ENCODE peak calls at places on chromosomes 2 and 18, in seven cellular contexts. One of them, this sample, is unnamed.

GRCh38 chr2:9112079-9112721 is 94.4 kb upstream of the ASAP2 start:
- DNase-seq in naive thymus-derived CD4-positive, alpha-beta T cell: no peak
- DNase-seq in H1: no peak
- DNase-seq in heart left ventricle: no peak
- DNase-seq in ovary: peak; percentile 81
- DNase-seq in GM23248: peak; percentile 97
- DNase-seq in sigmoid colon: peak; percentile 84
- DNase-seq in this sample: peak; percentile 97

GRCh38 chr2:234044157-234044556 is 6.3 kb upstream of the SPP2 start:
- DNase-seq in naive thymus-derived CD4-positive, alpha-beta T cell: no peak
- DNase-seq in H1: no peak
- DNase-seq in heart left ventricle: no peak
- DNase-seq in ovary: no peak
- DNase-seq in GM23248: peak; percentile 75
- DNase-seq in sigmoid colon: no peak
- DNase-seq in this sample: no peak

GRCh38 chr2:158315803-158316413 is 140.6 kb downstream of the CCDC148 start:
- DNase-seq in naive thymus-derived CD4-positive, alpha-beta T cell: no peak
- DNase-seq in H1: no peak
- DNase-seq in heart left ventricle: no peak
- DNase-seq in ovary: no peak
- DNase-seq in GM23248: no peak
- DNase-seq in sigmoid colon: no peak
- DNase-seq in this sample: no peak

GRCh38 chr2:129273266-129274037 is 706.0 kb upstream of the RAB6C start:
- DNase-seq in naive thymus-derived CD4-positive, alpha-beta T cell: no peak
- DNase-seq in H1: no peak
- DNase-seq in heart left ventricle: no peak
- DNase-seq in ovary: no peak
- DNase-seq in GM23248: no peak
- DNase-seq in sigmoid colon: no peak
- DNase-seq in this sample: no peak

GRCh38 chr2:208609166-208609804 is 202.7 kb downstream of the PTH2R start:
- DNase-seq in naive thymus-derived CD4-positive, alpha-beta T cell: no peak
- DNase-seq in H1: no peak
- DNase-seq in heart left ventricle: no peak
- DNase-seq in ovary: no peak
- DNase-seq in GM23248: no peak
- DNase-seq in sigmoid colon: no peak
- DNase-seq in this sample: no peak

GRCh38 chr2:116511426-116511825 is 1303.1 kb upstream of the DDX18 start:
- DNase-seq in naive thymus-derived CD4-positive, alpha-beta T cell: no peak
- DNase-seq in H1: no peak
- DNase-seq in heart left ventricle: no peak
- DNase-seq in ovary: no peak
- DNase-seq in GM23248: no peak
- DNase-seq in sigmoid colon: no peak
- DNase-seq in this sample: peak; percentile 12

GRCh38 chr2:60550151-60550983 is 3.1 kb downstream of the BCL11A start:
- DNase-seq in naive thymus-derived CD4-positive, alpha-beta T cell: peak; percentile 48
- DNase-seq in H1: no peak
- DNase-seq in heart left ventricle: peak; percentile 79
- DNase-seq in ovary: peak; percentile 50
- DNase-seq in GM23248: peak; percentile 94
- DNase-seq in sigmoid colon: peak; percentile 89
- DNase-seq in this sample: peak; percentile 57

GRCh38 chr2:8511868-8512612 is 169.8 kb upstream of the ID2 start:
- DNase-seq in naive thymus-derived CD4-positive, alpha-beta T cell: no peak
- DNase-seq in H1: no peak
- DNase-seq in heart left ventricle: no peak
- DNase-seq in ovary: no peak
- DNase-seq in GM23248: peak; percentile 89
- DNase-seq in sigmoid colon: no peak
- DNase-seq in this sample: peak; percentile 24

GRCh38 chr2:128714285-128714684 is 395.6 kb upstream of the HS6ST1 start:
- DNase-seq in naive thymus-derived CD4-positive, alpha-beta T cell: no peak
- DNase-seq in H1: no peak
- DNase-seq in heart left ventricle: no peak
- DNase-seq in ovary: no peak
- DNase-seq in GM23248: no peak
- DNase-seq in sigmoid colon: no peak
- DNase-seq in this sample: no peak

GRCh38 chr18:5031216-5031615 is 165.8 kb downstream of the AKAIN1 start:
- DNase-seq in naive thymus-derived CD4-positive, alpha-beta T cell: no peak
- DNase-seq in H1: no peak
- DNase-seq in heart left ventricle: no peak
- DNase-seq in ovary: no peak
- DNase-seq in GM23248: no peak
- DNase-seq in sigmoid colon: no peak
- DNase-seq in this sample: no peak

GRCh38 chr2:1767939-1768691 is 23.8 kb upstream of the PXDN start:
- DNase-seq in naive thymus-derived CD4-positive, alpha-beta T cell: no peak
- DNase-seq in H1: no peak
- DNase-seq in heart left ventricle: no peak
- DNase-seq in ovary: no peak
- DNase-seq in GM23248: no peak
- DNase-seq in sigmoid colon: no peak
- DNase-seq in this sample: no peak

GRCh38 chr18:78814321-78814720 is 165.3 kb upstream of the SALL3 start:
- DNase-seq in naive thymus-derived CD4-positive, alpha-beta T cell: no peak
- DNase-seq in H1: peak; percentile 7
- DNase-seq in heart left ventricle: no peak
- DNase-seq in ovary: no peak
- DNase-seq in GM23248: no peak
- DNase-seq in sigmoid colon: no peak
- DNase-seq in this sample: no peak

GRCh38 chr2:54457326-54458023 is 1.3 kb downstream of the SPTBN1 start:
- DNase-seq in naive thymus-derived CD4-positive, alpha-beta T cell: no peak
- DNase-seq in H1: no peak
- DNase-seq in heart left ventricle: peak; percentile 59
- DNase-seq in ovary: peak; percentile 40
- DNase-seq in GM23248: peak; percentile 67
- DNase-seq in sigmoid colon: peak; percentile 77
- DNase-seq in this sample: peak; percentile 59

GRCh38 chr2:164495491-164496223 is 125.6 kb downstream of the GRB14 start:
- DNase-seq in naive thymus-derived CD4-positive, alpha-beta T cell: no peak
- DNase-seq in H1: no peak
- DNase-seq in heart left ventricle: no peak
- DNase-seq in ovary: no peak
- DNase-seq in GM23248: peak; percentile 78
- DNase-seq in sigmoid colon: no peak
- DNase-seq in this sample: no peak

GRCh38 chr2:69489793-69490192 is 52.6 kb upstream of the NFU1 start:
- DNase-seq in naive thymus-derived CD4-positive, alpha-beta T cell: no peak
- DNase-seq in H1: no peak
- DNase-seq in heart left ventricle: no peak
- DNase-seq in ovary: no peak
- DNase-seq in GM23248: no peak
- DNase-seq in sigmoid colon: no peak
- DNase-seq in this sample: no peak

GRCh38 chr2:127671557-127672302 is 3.6 kb downstream of the LIMS2 start:
- DNase-seq in naive thymus-derived CD4-positive, alpha-beta T cell: no peak
- DNase-seq in H1: no peak
- DNase-seq in heart left ventricle: no peak
- DNase-seq in ovary: no peak
- DNase-seq in GM23248: no peak
- DNase-seq in sigmoid colon: peak; percentile 62
- DNase-seq in this sample: no peak

GRCh38 chr2:240569998-240570530 is 1.8 kb downstream of the RNPEPL1 start:
- DNase-seq in naive thymus-derived CD4-positive, alpha-beta T cell: peak; percentile 6
- DNase-seq in H1: no peak
- DNase-seq in heart left ventricle: no peak
- DNase-seq in ovary: peak; percentile 18
- DNase-seq in GM23248: no peak
- DNase-seq in sigmoid colon: no peak
- DNase-seq in this sample: no peak

GRCh38 chr2:237962432-237963084 is 4.3 kb upstream of the UBE2F start:
- DNase-seq in naive thymus-derived CD4-positive, alpha-beta T cell: no peak
- DNase-seq in H1: no peak
- DNase-seq in heart left ventricle: no peak
- DNase-seq in ovary: no peak
- DNase-seq in GM23248: no peak
- DNase-seq in sigmoid colon: no peak
- DNase-seq in this sample: no peak

GRCh38 chr2:71926860-71927756 is 220.6 kb downstream of the CYP26B1 start:
- DNase-seq in naive thymus-derived CD4-positive, alpha-beta T cell: no peak
- DNase-seq in H1: no peak
- DNase-seq in heart left ventricle: no peak
- DNase-seq in ovary: no peak
- DNase-seq in GM23248: no peak
- DNase-seq in sigmoid colon: no peak
- DNase-seq in this sample: no peak

GRCh38 chr2:59449264-59449663 is 1104.2 kb downstream of the BCL11A start:
- DNase-seq in naive thymus-derived CD4-positive, alpha-beta T cell: no peak
- DNase-seq in H1: no peak
- DNase-seq in heart left ventricle: no peak
- DNase-seq in ovary: no peak
- DNase-seq in GM23248: no peak
- DNase-seq in sigmoid colon: no peak
- DNase-seq in this sample: no peak

GRCh38 chr2:129737660-129738527 is 241.6 kb upstream of the RAB6C start:
- DNase-seq in naive thymus-derived CD4-positive, alpha-beta T cell: no peak
- DNase-seq in H1: no peak
- DNase-seq in heart left ventricle: no peak
- DNase-seq in ovary: no peak
- DNase-seq in GM23248: no peak
- DNase-seq in sigmoid colon: no peak
- DNase-seq in this sample: no peak

GRCh38 chr2:37773354-37773753 is 101.9 kb upstream of the CDC42EP3 start:
- DNase-seq in naive thymus-derived CD4-positive, alpha-beta T cell: no peak
- DNase-seq in H1: no peak
- DNase-seq in heart left ventricle: no peak
- DNase-seq in ovary: no peak
- DNase-seq in GM23248: no peak
- DNase-seq in sigmoid colon: no peak
- DNase-seq in this sample: no peak

GRCh38 chr2:108061485-108062042 is 75.2 kb downstream of the SLC5A7 start:
- DNase-seq in naive thymus-derived CD4-positive, alpha-beta T cell: no peak
- DNase-seq in H1: no peak
- DNase-seq in heart left ventricle: no peak
- DNase-seq in ovary: no peak
- DNase-seq in GM23248: no peak
- DNase-seq in sigmoid colon: no peak
- DNase-seq in this sample: no peak

DNA sequence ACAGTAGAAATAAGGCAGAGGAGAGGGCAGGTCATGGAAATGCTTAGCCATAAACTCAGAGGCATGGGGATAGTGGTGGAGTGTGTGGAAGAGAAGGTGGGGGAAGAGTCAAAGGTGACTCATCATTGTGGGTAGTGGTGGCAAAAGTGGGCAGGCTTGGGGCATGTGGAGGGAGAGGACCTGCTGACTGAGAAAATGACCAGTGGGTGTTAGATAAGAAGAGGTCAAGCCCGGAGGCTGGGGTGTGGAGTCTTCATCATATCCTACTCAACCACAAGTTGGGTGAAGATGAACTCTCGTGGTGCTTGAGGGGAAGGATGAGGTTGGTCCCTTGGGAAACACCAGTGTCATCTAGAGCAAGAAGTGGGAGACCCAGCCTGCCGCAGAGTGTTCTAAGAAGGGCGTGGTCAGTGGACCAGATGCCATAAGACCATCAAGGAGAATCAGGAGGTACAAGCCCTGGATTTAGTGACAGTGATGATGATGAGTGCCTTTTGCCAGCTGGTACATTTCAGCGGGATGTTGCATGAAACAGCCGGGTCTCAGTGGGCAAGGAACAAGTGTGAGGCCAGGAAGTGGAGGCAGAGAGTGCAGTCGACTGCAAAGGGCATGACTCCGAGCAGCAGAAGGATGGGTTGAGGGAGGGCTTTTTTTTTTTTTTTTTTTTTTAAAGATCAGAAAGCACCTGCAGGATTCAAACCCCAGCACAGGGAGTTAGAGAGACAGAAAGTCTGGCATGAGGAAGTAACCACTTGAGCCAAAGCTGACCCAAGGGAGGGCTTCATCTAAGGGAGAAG is 122.6 kb upstream of the SPRED2 start:
- DNase-seq in naive thymus-derived CD4-positive, alpha-beta T cell: no peak
- DNase-seq in H1: no peak
- DNase-seq in heart left ventricle: no peak
- DNase-seq in ovary: no peak
- DNase-seq in GM23248: peak; percentile 62
- DNase-seq in sigmoid colon: no peak
- DNase-seq in this sample: peak; percentile 36
- H3K27me3 ChIP-seq in naive thymus-derived CD4-positive, alpha-beta T cell: no peaks in the 10 kb centered on the region
- H3K27me3 ChIP-seq in H1: peaks cover 11% of the 10 kb centered on the region
- H3K27me3 ChIP-seq in heart left ventricle: no peaks in the 10 kb centered on the region
- H3K27me3 ChIP-seq in ovary: no peaks in the 10 kb centered on the region
- H3K27me3 ChIP-seq in GM23248: no peaks in the 10 kb centered on the region
- H3K27me3 ChIP-seq in sigmoid colon: no peaks in the 10 kb centered on the region
- H3K27me3 ChIP-seq in this sample: no peaks in the 10 kb centered on the region

GRCh38 chr2:73291093-73291460 is 2.3 kb downstream of the EGR4 start:
- DNase-seq in naive thymus-derived CD4-positive, alpha-beta T cell: peak; percentile 47
- DNase-seq in H1: peak; percentile 36
- DNase-seq in heart left ventricle: peak; percentile 40
- DNase-seq in ovary: no peak
- DNase-seq in GM23248: peak; percentile 71
- DNase-seq in sigmoid colon: no peak
- DNase-seq in this sample: peak; percentile 57
- H3K27me3 ChIP-seq in naive thymus-derived CD4-positive, alpha-beta T cell: peaks cover 23% of the 10 kb centered on the region
- H3K27me3 ChIP-seq in H1: peaks cover 70% of the 10 kb centered on the region
- H3K27me3 ChIP-seq in heart left ventricle: peaks cover 88% of the 10 kb centered on the region
- H3K27me3 ChIP-seq in ovary: peaks cover 10% of the 10 kb centered on the region
- H3K27me3 ChIP-seq in GM23248: peaks cover 54% of the 10 kb centered on the region
- H3K27me3 ChIP-seq in sigmoid colon: peaks cover 40% of the 10 kb centered on the region
- H3K27me3 ChIP-seq in this sample: peaks cover 66% of the 10 kb centered on the region

GRCh38 chr18:10397004-10397403 is 57.4 kb upstream of the APCDD1 start:
- DNase-seq in naive thymus-derived CD4-positive, alpha-beta T cell: no peak
- DNase-seq in H1: no peak
- DNase-seq in heart left ventricle: no peak
- DNase-seq in ovary: no peak
- DNase-seq in GM23248: no peak
- DNase-seq in sigmoid colon: no peak
- DNase-seq in this sample: no peak
- H3K27me3 ChIP-seq in naive thymus-derived CD4-positive, alpha-beta T cell: no peaks in the 10 kb centered on the region
- H3K27me3 ChIP-seq in H1: no peaks in the 10 kb centered on the region
- H3K27me3 ChIP-seq in heart left ventricle: no peaks in the 10 kb centered on the region
- H3K27me3 ChIP-seq in ovary: no peaks in the 10 kb centered on the region
- H3K27me3 ChIP-seq in GM23248: no peaks in the 10 kb centered on the region
- H3K27me3 ChIP-seq in sigmoid colon: no peaks in the 10 kb centered on the region
- H3K27me3 ChIP-seq in this sample: no peaks in the 10 kb centered on the region

GRCh38 chr2:98378901-98379300 is 32.6 kb downstream of the CNGA3 start:
- DNase-seq in naive thymus-derived CD4-positive, alpha-beta T cell: no peak
- DNase-seq in H1: no peak
- DNase-seq in heart left ventricle: peak; percentile 67
- DNase-seq in ovary: peak; percentile 48
- DNase-seq in GM23248: peak; percentile 60
- DNase-seq in sigmoid colon: no peak
- DNase-seq in this sample: peak; percentile 82

GRCh38 chr2:98374958-98375570 is 28.8 kb downstream of the CNGA3 start:
- DNase-seq in naive thymus-derived CD4-positive, alpha-beta T cell: no peak
- DNase-seq in H1: no peak
- DNase-seq in heart left ventricle: no peak
- DNase-seq in ovary: no peak
- DNase-seq in GM23248: no peak
- DNase-seq in sigmoid colon: no peak
- DNase-seq in this sample: no peak

GRCh38 chr2:98377569-98377968 is 31.3 kb downstream of the CNGA3 start:
- DNase-seq in naive thymus-derived CD4-positive, alpha-beta T cell: no peak
- DNase-seq in H1: no peak
- DNase-seq in heart left ventricle: no peak
- DNase-seq in ovary: no peak
- DNase-seq in GM23248: no peak
- DNase-seq in sigmoid colon: no peak
- DNase-seq in this sample: no peak

GRCh38 chr2:98376301-98376945 is 30.2 kb downstream of the CNGA3 start:
- DNase-seq in naive thymus-derived CD4-positive, alpha-beta T cell: no peak
- DNase-seq in H1: no peak
- DNase-seq in heart left ventricle: no peak
- DNase-seq in ovary: no peak
- DNase-seq in GM23248: no peak
- DNase-seq in sigmoid colon: no peak
- DNase-seq in this sample: no peak

GRCh38 chr2:98376996-98377395 is 30.7 kb downstream of the CNGA3 start:
- DNase-seq in naive thymus-derived CD4-positive, alpha-beta T cell: no peak
- DNase-seq in H1: no peak
- DNase-seq in heart left ventricle: no peak
- DNase-seq in ovary: no peak
- DNase-seq in GM23248: no peak
- DNase-seq in sigmoid colon: no peak
- DNase-seq in this sample: no peak
- H3K27me3 ChIP-seq in naive thymus-derived CD4-positive, alpha-beta T cell: no peaks in the 10 kb centered on the region
- H3K27me3 ChIP-seq in H1: no peaks in the 10 kb centered on the region
- H3K27me3 ChIP-seq in heart left ventricle: no peaks in the 10 kb centered on the region
- H3K27me3 ChIP-seq in ovary: no peaks in the 10 kb centered on the region
- H3K27me3 ChIP-seq in GM23248: peaks cover 43% of the 10 kb centered on the region
- H3K27me3 ChIP-seq in sigmoid colon: no peaks in the 10 kb centered on the region
- H3K27me3 ChIP-seq in this sample: no peaks in the 10 kb centered on the region

This sample was measured in MG63.